ENCODE peak calls at places on chromosomes 12 and 14, in four cellular contexts. V, J, R and T are unnamed samples.

GRCh38 chr14:61930101-61930857 is 168.1 kb downstream of the SNAPC1 start:
- DNase-seq in V (no peak), J (no peak), R (no peak), T (no peak)

GRCh38 chr14:104080557-104081492 is 4.7 kb upstream of the ASPG start:
- DNase-seq in V (no peak), J (no peak), R (no peak), T (no peak)

GRCh38 chr12:26150737-26151450 is 26.1 kb upstream of the BHLHE41 start:
- DNase-seq in V (no peak), J (no peak), R (no peak), T (no peak)

GRCh38 chr14:96373538-96373937 is 10.2 kb downstream of the GSKIP start:
- DNase-seq in V (no peak), J (no peak), R (no peak), T (no peak)

GRCh38 chr14:103748539-103748867 is 32.9 kb downstream of the ZFYVE21 start:
- DNase-seq in V (no peak), J (no peak), R (no peak), T (no peak)

GRCh38 chr12:52037248-52037861 is 13.9 kb upstream of the NR4A1 start:
- DNase-seq in V (no peak), J (no peak), R (no peak), T (no peak)

GRCh38 chr12:87274594-87275245 is 754.5 kb downstream of the C12orf50 start:
- DNase-seq in V (no peak), J (no peak), R (no peak), T (peak)

GRCh38 chr12:106044773-106045172 is 94.0 kb downstream of the NUAK1 start:
- DNase-seq in V (no peak), J (no peak), R (no peak), T (no peak)

GRCh38 chr12:34402899-34403705 is 380.8 kb downstream of the ALG10 start:
- DNase-seq in V (no peak), J (no peak), R (no peak), T (no peak)

GRCh38 chr12:127381043-127381668 is 885.8 kb upstream of the TMEM132C start:
- DNase-seq in V (peak), J (peak), R (peak), T (no peak)

GRCh38 chr14:80055912-80056801 is 155.1 kb downstream of the DIO2 start:
- DNase-seq in V (peak), J (peak), R (peak), T (peak)

GRCh38 chr14:100213956-100214767 is 24.8 kb upstream of the YY1 start:
- DNase-seq in V (peak), J (peak), R (peak), T (peak)

GRCh38 chr12:69052613-69053408 is 119.8 kb upstream of the CPM start:
- DNase-seq in V (peak), J (no peak), R (peak), T (peak)

GRCh38 chr12:22529281-22530060 is 14.9 kb downstream of the C2CD5 start:
- DNase-seq in V (no peak), J (peak), R (peak), T (peak)

GRCh38 chr12:95805864-95806669 is 15.5 kb upstream of the NTN4 start:
- DNase-seq in V (no peak), J (no peak), R (no peak), T (peak)

GRCh38 chr14:104864267-104865068 is 600 bp upstream of the CEP170B start:
- DNase-seq in V (peak), J (peak), R (peak), T (no peak)

GRCh38 chr14:100406505-100407131 is 83.5 kb downstream of the SLC25A47 start:
- DNase-seq in V (no peak), J (peak), R (peak), T (no peak)

GRCh38 chr14:84036863-84037262 is 1493.1 kb upstream of the FLRT2 start:
- DNase-seq in V (no peak), J (no peak), R (no peak), T (peak)

GRCh38 chr14:50744242-50744641 is 76.1 kb upstream of the SAV1 start:
- DNase-seq in V (no peak), J (no peak), R (no peak), T (peak)

GRCh38 chr12:132186857-132187620 is 42.8 kb downstream of the NOC4L start:
- DNase-seq in V (no peak), J (no peak), R (no peak), T (no peak)

GRCh38 chr14:69261761-69262331 is 1.9 kb downstream of the GALNT16 start:
- DNase-seq in V (no peak), J (no peak), R (peak), T (no peak)

GRCh38 chr12:48793696-48794095 is 4.8 kb upstream of the ADCY6 start:
- DNase-seq in V (no peak), J (no peak), R (no peak), T (no peak)

GRCh38 chr14:77099425-77100167 is 1.5 kb downstream of the CIPC start:
- DNase-seq in V (no peak), J (peak), R (no peak), T (peak)

GRCh38 chr12:91099836-91100235 is 11.5 kb downstream of the LUM start:
- DNase-seq in V (no peak), J (no peak), R (no peak), T (no peak)
- H3K9ac ChIP-seq in V (no peak), J (no peak), R (no peak), T (no peak)

DNA sequence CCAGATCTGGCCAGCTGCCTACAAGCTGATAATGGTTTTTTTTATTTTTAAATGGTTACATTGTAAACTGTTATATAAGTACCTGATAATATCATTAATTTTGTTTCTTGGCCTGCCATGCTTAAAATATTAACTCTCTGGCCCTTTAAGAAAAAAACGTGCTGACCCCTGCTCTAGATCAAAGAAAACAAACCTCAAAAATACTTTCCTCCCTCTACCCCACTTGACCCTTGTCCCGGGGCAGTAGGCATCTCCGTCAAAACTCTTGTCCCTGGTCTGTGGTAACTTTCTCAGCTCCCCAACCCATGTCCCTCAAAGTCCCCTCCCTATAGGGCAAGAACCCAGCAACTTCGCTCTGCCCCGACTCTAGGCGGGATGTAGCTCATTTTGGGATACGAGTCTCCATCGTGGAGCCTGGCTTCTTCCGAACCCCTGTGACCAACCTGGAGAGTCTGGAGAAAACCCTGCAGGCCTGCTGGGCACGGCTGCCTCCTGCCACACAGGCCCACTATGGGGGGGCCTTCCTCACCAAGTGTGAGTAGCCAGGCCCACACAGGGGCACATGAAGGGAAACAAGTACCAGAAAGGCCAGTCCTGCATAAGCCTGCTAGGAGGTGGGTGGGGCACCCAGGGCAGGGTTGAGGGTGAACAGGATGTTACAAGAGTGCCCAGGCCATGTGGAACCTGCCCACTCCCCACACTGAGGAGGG is 3.5 kb downstream of the RDH5 start:
- DNase-seq in V (no peak), J (no peak), R (no peak), T (no peak)
- TF ChIP-seq POLR2A in V (no peak), J (no peak), R (no peak), T (no peak)

GRCh38 chr12:93025145-93026103 is 96.3 kb upstream of the EEA1 start:
- DNase-seq in V (no peak), J (peak), R (no peak), T (peak)
- TF ChIP-seq JUN in V (no peak), J (no peak), R (no peak), T (no peak)

DNA sequence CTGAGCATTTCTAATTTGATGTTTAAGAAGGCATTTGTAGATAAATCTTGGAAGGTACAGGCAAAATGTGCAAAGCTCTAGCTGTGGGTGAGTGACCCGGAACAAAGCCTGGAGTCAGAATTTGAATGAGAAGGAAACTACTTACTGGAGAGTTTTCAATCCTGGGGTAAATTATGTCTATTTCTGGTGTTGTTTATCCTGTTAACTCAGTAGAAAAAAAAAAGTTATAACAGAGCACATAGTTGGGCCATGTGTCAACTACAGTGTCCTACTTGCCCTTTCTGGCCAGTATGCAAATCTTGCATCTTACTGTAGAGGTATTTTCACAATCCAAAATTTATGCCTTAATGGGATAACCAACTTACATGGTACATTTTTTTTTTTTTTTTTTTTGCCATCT is 182.3 kb downstream of the SYNE2 start:
- DNase-seq in V (no peak), J (no peak), R (no peak), T (no peak)
- H3K9ac ChIP-seq in V (no peak), J (no peak), R (no peak), T (no peak)

GRCh38 chr12:71759941-71760340 is 5.3 kb downstream of the RAB21 start:
- DNase-seq in V (no peak), J (no peak), R (no peak), T (no peak)

GRCh38 chr12:71756054-71756675 is 1.5 kb downstream of the RAB21 start:
- DNase-seq in V (no peak), J (no peak), R (no peak), T (peak)

GRCh38 chr12:71752887-71753286 is 1.8 kb upstream of the RAB21 start:
- DNase-seq in V (no peak), J (peak), R (no peak), T (no peak)

GRCh38 chr12:71754461-71755145 is at the start of gene RAB21:
- DNase-seq in V (peak), J (peak), R (peak), T (peak)

GRCh38 chr12:71755146-71755892 is 656 bp downstream of the RAB21 start:
- DNase-seq in V (no peak), J (peak), R (peak), T (peak)
- TF ChIP-seq POLR2A in V (no peak), J (no peak), R (no peak), T (no peak)